ENCODE peak calls at places on chromosomes 12 and 14, in ten cellular contexts. One of them, this sample, is unnamed. For H3K4me1, the result is how much of the 10 kb centered on the place peaks cover.

GRCh38 chr12:100992194-100992593 is 197.6 kb downstream of the ANO4 start:
- DNase-seq in body of pancreas: no peak
- DNase-seq in Peyer's patch: no peak
- DNase-seq in uterus: no peak
- DNase-seq in A549: no peak
- DNase-seq in HCT116: no peak
- DNase-seq in adrenal gland: no peak
- DNase-seq in prostate gland: no peak
- DNase-seq in gastrocnemius medialis: no peak
- DNase-seq in suprapubic skin: no peak
- DNase-seq in this sample: no peak

GRCh38 chr12:31970199-31970598 is 11.0 kb downstream of the RESF1 start:
- DNase-seq in body of pancreas: no peak
- DNase-seq in Peyer's patch: no peak
- DNase-seq in uterus: no peak
- DNase-seq in A549: peak
- DNase-seq in HCT116: no peak
- DNase-seq in adrenal gland: no peak
- DNase-seq in prostate gland: no peak
- DNase-seq in gastrocnemius medialis: no peak
- DNase-seq in suprapubic skin: no peak
- DNase-seq in this sample: no peak

GRCh38 chr14:54647378-54647777 is 80.5 kb downstream of the SAMD4A start:
- DNase-seq in body of pancreas: no peak
- DNase-seq in Peyer's patch: no peak
- DNase-seq in uterus: no peak
- DNase-seq in A549: no peak
- DNase-seq in HCT116: no peak
- DNase-seq in adrenal gland: no peak
- DNase-seq in prostate gland: no peak
- DNase-seq in gastrocnemius medialis: no peak
- DNase-seq in suprapubic skin: no peak
- DNase-seq in this sample: no peak

GRCh38 chr14:76774471-76775158 is 13.3 kb downstream of the VASH1 start:
- DNase-seq in body of pancreas: no peak
- DNase-seq in Peyer's patch: no peak
- DNase-seq in uterus: no peak
- DNase-seq in A549: no peak
- DNase-seq in HCT116: no peak
- DNase-seq in adrenal gland: no peak
- DNase-seq in prostate gland: no peak
- DNase-seq in gastrocnemius medialis: no peak
- DNase-seq in suprapubic skin: peak
- DNase-seq in this sample: peak

GRCh38 chr14:101350710-101351109 is 210.6 kb upstream of the DIO3 start:
- DNase-seq in body of pancreas: no peak
- DNase-seq in Peyer's patch: no peak
- DNase-seq in uterus: peak
- DNase-seq in A549: no peak
- DNase-seq in HCT116: no peak
- DNase-seq in adrenal gland: no peak
- DNase-seq in prostate gland: no peak
- DNase-seq in gastrocnemius medialis: no peak
- DNase-seq in suprapubic skin: peak
- DNase-seq in this sample: no peak

GRCh38 chr12:94435511-94435927 is 24.1 kb downstream of the CEP83 start:
- DNase-seq in body of pancreas: no peak
- DNase-seq in Peyer's patch: no peak
- DNase-seq in uterus: no peak
- DNase-seq in A549: no peak
- DNase-seq in HCT116: no peak
- DNase-seq in adrenal gland: no peak
- DNase-seq in prostate gland: no peak
- DNase-seq in gastrocnemius medialis: no peak
- DNase-seq in suprapubic skin: no peak
- DNase-seq in this sample: no peak

GRCh38 chr12:112901271-112901670 is 5.5 kb upstream of the OAS1 start:
- DNase-seq in body of pancreas: no peak
- DNase-seq in Peyer's patch: peak
- DNase-seq in uterus: no peak
- DNase-seq in A549: no peak
- DNase-seq in HCT116: no peak
- DNase-seq in adrenal gland: no peak
- DNase-seq in prostate gland: no peak
- DNase-seq in gastrocnemius medialis: no peak
- DNase-seq in suprapubic skin: no peak
- DNase-seq in this sample: peak

GRCh38 chr14:63453443-63453936 is 89.7 kb downstream of the PPP2R5E start:
- DNase-seq in body of pancreas: no peak
- DNase-seq in Peyer's patch: no peak
- DNase-seq in uterus: no peak
- DNase-seq in A549: no peak
- DNase-seq in HCT116: no peak
- DNase-seq in adrenal gland: no peak
- DNase-seq in prostate gland: no peak
- DNase-seq in gastrocnemius medialis: no peak
- DNase-seq in suprapubic skin: no peak
- DNase-seq in this sample: no peak

GRCh38 chr14:64899958-64900357 is 14.3 kb upstream of the CHURC1 start:
- DNase-seq in body of pancreas: no peak
- DNase-seq in Peyer's patch: no peak
- DNase-seq in uterus: no peak
- DNase-seq in A549: no peak
- DNase-seq in HCT116: no peak
- DNase-seq in adrenal gland: no peak
- DNase-seq in prostate gland: no peak
- DNase-seq in gastrocnemius medialis: no peak
- DNase-seq in suprapubic skin: no peak
- DNase-seq in this sample: no peak

GRCh38 chr12:67991158-67991557 is 1.9 kb downstream of the IFNG-AS1 start:
- DNase-seq in body of pancreas: no peak
- DNase-seq in Peyer's patch: no peak
- DNase-seq in uterus: no peak
- DNase-seq in A549: no peak
- DNase-seq in HCT116: no peak
- DNase-seq in adrenal gland: no peak
- DNase-seq in prostate gland: no peak
- DNase-seq in gastrocnemius medialis: no peak
- DNase-seq in suprapubic skin: no peak
- DNase-seq in this sample: no peak

GRCh38 chr14:95876769-95877490 is at the start of gene TUNAR:
- DNase-seq in body of pancreas: no peak
- DNase-seq in Peyer's patch: no peak
- DNase-seq in uterus: no peak
- DNase-seq in A549: no peak
- DNase-seq in HCT116: no peak
- DNase-seq in adrenal gland: no peak
- DNase-seq in prostate gland: no peak
- DNase-seq in gastrocnemius medialis: no peak
- DNase-seq in suprapubic skin: no peak
- DNase-seq in this sample: no peak

GRCh38 chr12:13135336-13136178 is 32.1 kb upstream of the GSG1 start:
- DNase-seq in body of pancreas: peak
- DNase-seq in Peyer's patch: no peak
- DNase-seq in uterus: peak
- DNase-seq in A549: no peak
- DNase-seq in HCT116: peak
- DNase-seq in adrenal gland: peak
- DNase-seq in prostate gland: peak
- DNase-seq in gastrocnemius medialis: peak
- DNase-seq in suprapubic skin: peak
- DNase-seq in this sample: no peak

GRCh38 chr12:92412931-92413685 is 267.5 kb upstream of the BTG1 start:
- DNase-seq in body of pancreas: no peak
- DNase-seq in Peyer's patch: no peak
- DNase-seq in uterus: no peak
- DNase-seq in A549: no peak
- DNase-seq in HCT116: no peak
- DNase-seq in adrenal gland: no peak
- DNase-seq in prostate gland: no peak
- DNase-seq in gastrocnemius medialis: no peak
- DNase-seq in suprapubic skin: no peak
- DNase-seq in this sample: peak

GRCh38 chr12:76348079-76348901 is at the start of gene BBS10:
- DNase-seq in body of pancreas: peak
- DNase-seq in Peyer's patch: peak
- DNase-seq in uterus: peak
- DNase-seq in A549: peak
- DNase-seq in HCT116: peak
- DNase-seq in adrenal gland: peak
- DNase-seq in prostate gland: peak
- DNase-seq in gastrocnemius medialis: peak
- DNase-seq in suprapubic skin: peak
- DNase-seq in this sample: no peak
- TF ChIP-seq POLR2A in body of pancreas: peak
- TF ChIP-seq POLR2A in Peyer's patch: peak
- TF ChIP-seq POLR2A in uterus: no peak
- TF ChIP-seq POLR2A in A549: peak
- TF ChIP-seq POLR2A in HCT116: peak
- TF ChIP-seq POLR2A in adrenal gland: no peak
- TF ChIP-seq POLR2A in prostate gland: no peak
- TF ChIP-seq POLR2A in gastrocnemius medialis: peak
- TF ChIP-seq POLR2A in suprapubic skin: no peak
- TF ChIP-seq POLR2A in this sample: no peak

GRCh38 chr12:26727482-26728204 is 105.4 kb downstream of the ITPR2 start:
- DNase-seq in body of pancreas: no peak
- DNase-seq in Peyer's patch: no peak
- DNase-seq in uterus: no peak
- DNase-seq in A549: no peak
- DNase-seq in HCT116: no peak
- DNase-seq in adrenal gland: no peak
- DNase-seq in prostate gland: no peak
- DNase-seq in gastrocnemius medialis: no peak
- DNase-seq in suprapubic skin: no peak
- DNase-seq in this sample: no peak

GRCh38 chr12:26725517-26725916 is 107.5 kb downstream of the ITPR2 start:
- DNase-seq in body of pancreas: no peak
- DNase-seq in Peyer's patch: no peak
- DNase-seq in uterus: no peak
- DNase-seq in A549: no peak
- DNase-seq in HCT116: no peak
- DNase-seq in adrenal gland: no peak
- DNase-seq in prostate gland: no peak
- DNase-seq in gastrocnemius medialis: no peak
- DNase-seq in suprapubic skin: no peak
- DNase-seq in this sample: no peak

GRCh38 chr12:26728205-26729050 is 104.6 kb downstream of the ITPR2 start:
- DNase-seq in body of pancreas: no peak
- DNase-seq in Peyer's patch: no peak
- DNase-seq in uterus: no peak
- DNase-seq in A549: no peak
- DNase-seq in HCT116: no peak
- DNase-seq in adrenal gland: no peak
- DNase-seq in prostate gland: no peak
- DNase-seq in gastrocnemius medialis: no peak
- DNase-seq in suprapubic skin: no peak
- DNase-seq in this sample: no peak

GRCh38 chr12:26724309-26724702 is 108.7 kb downstream of the ITPR2 start:
- DNase-seq in body of pancreas: no peak
- DNase-seq in Peyer's patch: no peak
- DNase-seq in uterus: no peak
- DNase-seq in A549: no peak
- DNase-seq in HCT116: no peak
- DNase-seq in adrenal gland: no peak
- DNase-seq in prostate gland: no peak
- DNase-seq in gastrocnemius medialis: no peak
- DNase-seq in suprapubic skin: no peak
- DNase-seq in this sample: no peak

GRCh38 chr12:26726956-26727355 is 106.0 kb downstream of the ITPR2 start:
- DNase-seq in body of pancreas: no peak
- DNase-seq in Peyer's patch: no peak
- DNase-seq in uterus: no peak
- DNase-seq in A549: no peak
- DNase-seq in HCT116: no peak
- DNase-seq in adrenal gland: no peak
- DNase-seq in prostate gland: no peak
- DNase-seq in gastrocnemius medialis: no peak
- DNase-seq in suprapubic skin: no peak
- DNase-seq in this sample: no peak
- H3K4me1 ChIP-seq in body of pancreas: under half
- H3K4me1 ChIP-seq in Peyer's patch: under half
- H3K4me1 ChIP-seq in uterus: under half
- H3K4me1 ChIP-seq in A549: under half
- H3K4me1 ChIP-seq in HCT116: under half
- H3K4me1 ChIP-seq in adrenal gland: under half
- H3K4me1 ChIP-seq in prostate gland: under half
- H3K4me1 ChIP-seq in gastrocnemius medialis: under half
- H3K4me1 ChIP-seq in suprapubic skin: under half
- H3K4me1 ChIP-seq in this sample: under half

GRCh38 chr12:11722578-11723138 is 73.2 kb downstream of the ETV6 start:
- DNase-seq in body of pancreas: no peak
- DNase-seq in Peyer's patch: no peak
- DNase-seq in uterus: no peak
- DNase-seq in A549: no peak
- DNase-seq in HCT116: no peak
- DNase-seq in adrenal gland: no peak
- DNase-seq in prostate gland: no peak
- DNase-seq in gastrocnemius medialis: no peak
- DNase-seq in suprapubic skin: no peak
- DNase-seq in this sample: no peak

GRCh38 chr12:11725616-11726015 is 76.1 kb downstream of the ETV6 start:
- DNase-seq in body of pancreas: no peak
- DNase-seq in Peyer's patch: no peak
- DNase-seq in uterus: no peak
- DNase-seq in A549: no peak
- DNase-seq in HCT116: no peak
- DNase-seq in adrenal gland: no peak
- DNase-seq in prostate gland: no peak
- DNase-seq in gastrocnemius medialis: no peak
- DNase-seq in suprapubic skin: no peak
- DNase-seq in this sample: no peak

GRCh38 chr12:11722071-11722470 is 72.6 kb downstream of the ETV6 start:
- DNase-seq in body of pancreas: no peak
- DNase-seq in Peyer's patch: no peak
- DNase-seq in uterus: no peak
- DNase-seq in A549: no peak
- DNase-seq in HCT116: no peak
- DNase-seq in adrenal gland: no peak
- DNase-seq in prostate gland: no peak
- DNase-seq in gastrocnemius medialis: no peak
- DNase-seq in suprapubic skin: no peak
- DNase-seq in this sample: no peak

GRCh38 chr12:11724888-11725310 is 75.4 kb downstream of the ETV6 start:
- DNase-seq in body of pancreas: no peak
- DNase-seq in Peyer's patch: no peak
- DNase-seq in uterus: peak
- DNase-seq in A549: no peak
- DNase-seq in HCT116: no peak
- DNase-seq in adrenal gland: no peak
- DNase-seq in prostate gland: no peak
- DNase-seq in gastrocnemius medialis: no peak
- DNase-seq in suprapubic skin: no peak
- DNase-seq in this sample: no peak

GRCh38 chr12:11723993-11724392 is 74.5 kb downstream of the ETV6 start:
- DNase-seq in body of pancreas: peak
- DNase-seq in Peyer's patch: no peak
- DNase-seq in uterus: no peak
- DNase-seq in A549: no peak
- DNase-seq in HCT116: no peak
- DNase-seq in adrenal gland: no peak
- DNase-seq in prostate gland: no peak
- DNase-seq in gastrocnemius medialis: peak
- DNase-seq in suprapubic skin: no peak
- DNase-seq in this sample: no peak
- TF ChIP-seq POLR2A in body of pancreas: no peak
- TF ChIP-seq POLR2A in Peyer's patch: no peak
- TF ChIP-seq POLR2A in uterus: no peak
- TF ChIP-seq POLR2A in A549: no peak
- TF ChIP-seq POLR2A in HCT116: no peak
- TF ChIP-seq POLR2A in adrenal gland: no peak
- TF ChIP-seq POLR2A in prostate gland: no peak
- TF ChIP-seq POLR2A in gastrocnemius medialis: no peak
- TF ChIP-seq POLR2A in suprapubic skin: no peak
- TF ChIP-seq POLR2A in this sample: no peak

GRCh38 chr12:131985145-131985875 is 35.6 kb downstream of the EP400 start:
- DNase-seq in body of pancreas: no peak
- DNase-seq in Peyer's patch: no peak
- DNase-seq in uterus: no peak
- DNase-seq in A549: no peak
- DNase-seq in HCT116: no peak
- DNase-seq in adrenal gland: peak
- DNase-seq in prostate gland: no peak
- DNase-seq in gastrocnemius medialis: no peak
- DNase-seq in suprapubic skin: no peak
- DNase-seq in this sample: no peak
- H3K4me1 ChIP-seq in body of pancreas: under half
- H3K4me1 ChIP-seq in Peyer's patch: under half
- H3K4me1 ChIP-seq in uterus: under half
- H3K4me1 ChIP-seq in A549: under half
- H3K4me1 ChIP-seq in HCT116: under half
- H3K4me1 ChIP-seq in adrenal gland: under half
- H3K4me1 ChIP-seq in prostate gland: under half
- H3K4me1 ChIP-seq in gastrocnemius medialis: under half
- H3K4me1 ChIP-seq in suprapubic skin: under half
- H3K4me1 ChIP-seq in this sample: under half